ENCODE peak calls at places on chromosome 14, in eight cellular contexts. W is Panc1, E is WTC11, A is T-helper 2 cell, S is retina, V is dermis microvascular lymphatic vessel endothelial cell, J is anterior cingulate cortex, R is pons. C is an unnamed sample.

GRCh38 chr14:102201369-102201748 is 61.7 kb downstream of the WDR20 start:
- DNase-seq in W (no peak), E (no peak), A (no peak), S (no peak), V (no peak), J (no peak), R (no peak), C (no peak)

GRCh38 chr14:95453713-95453980 is 62.8 kb downstream of the SYNE3 start:
- DNase-seq in W (no peak), E (no peak), A (no peak), S (no peak), V (no peak), J (no peak), R (no peak), C (no peak)

GRCh38 chr14:104373055-104373854 is 206.3 kb upstream of the C14orf180 start:
- DNase-seq in W (no peak), E (no peak), A (no peak), S (no peak), V (no peak), J (no peak), R (no peak), C (no peak)

GRCh38 chr14:91154851-91155625 is 41.2 kb downstream of the DGLUCY start:
- DNase-seq in W (no peak), E (no peak), A (no peak), S (no peak), V (peak; percentile 32), J (no peak), R (no peak), C (no peak)

GRCh38 chr14:61609143-61609851 is 86.0 kb upstream of the HIF1A start:
- DNase-seq in W (no peak), E (peak; percentile 63), A (no peak), S (peak; percentile 95), V (peak; percentile 41), J (peak; percentile 12), R (peak; percentile 84), C (no peak)

GRCh38 chr14:61438497-61438859 is 117.1 kb downstream of the PRKCH start:
- DNase-seq in W (peak; percentile 2), E (no peak), A (no peak), S (no peak), V (no peak), J (no peak), R (no peak), C (no peak)

GRCh38 chr14:68994056-68994455 is 15.0 kb upstream of the ACTN1 start:
- DNase-seq in W (no peak), E (no peak), A (no peak), S (no peak), V (no peak), J (no peak), R (no peak), C (no peak)

GRCh38 chr14:95463173-95463901 is 53.1 kb downstream of the SYNE3 start:
- DNase-seq in W (no peak), E (no peak), A (no peak), S (no peak), V (peak; percentile 26), J (no peak), R (no peak), C (no peak)

GRCh38 chr14:55075628-55076027 is 24.2 kb downstream of the MAPK1IP1L start:
- DNase-seq in W (no peak), E (no peak), A (no peak), S (peak; percentile 41), V (no peak), J (no peak), R (no peak), C (no peak)

GRCh38 chr14:59543873-59544272 is 32.7 kb downstream of the CCDC175 start:
- DNase-seq in W (no peak), E (no peak), A (no peak), S (no peak), V (no peak), J (no peak), R (no peak), C (no peak)

GRCh38 chr14:55026441-55026792 is 482 bp downstream of the WDHD1 start:
- DNase-seq in W (no peak), E (no peak), A (no peak), S (no peak), V (no peak), J (no peak), R (no peak), C (no peak)

GRCh38 chr14:99664636-99665273 is 19.3 kb upstream of the CYP46A1 start:
- DNase-seq in W (no peak), E (no peak), A (no peak), S (no peak), V (no peak), J (no peak), R (no peak), C (no peak)

GRCh38 chr14:99603471-99603933 is 505 bp downstream of the CCDC85C start:
- DNase-seq in W (no peak), E (peak; percentile 58), A (peak; percentile 24), S (peak; percentile 85), V (no peak), J (no peak), R (no peak), C (no peak)

GRCh38 chr14:103890836-103891666 is 37.2 kb upstream of the TDRD9 start:
- DNase-seq in W (no peak), E (no peak), A (no peak), S (no peak), V (no peak), J (no peak), R (no peak), C (no peak)

GRCh38 chr14:20606190-20606901 is 15.2 kb upstream of the RNASE12 start:
- DNase-seq in W (no peak), E (peak; percentile 67), A (no peak), S (peak; percentile 30), V (peak; percentile 57), J (no peak), R (peak; percentile 47), C (no peak)

GRCh38 chr14:104139460-104140212 is 1.2 kb downstream of the KIF26A start:
- DNase-seq in W (no peak), E (peak; percentile 42), A (no peak), S (peak; percentile 39), V (no peak), J (no peak), R (no peak), C (no peak)

GRCh38 chr14:42002139-42002538 is 395.5 kb downstream of the LRFN5 start:
- DNase-seq in W (no peak), E (no peak), A (no peak), S (no peak), V (no peak), J (no peak), R (no peak), C (no peak)

GRCh38 chr14:52043690-52044089 is 25.2 kb downstream of the NID2 start:
- DNase-seq in W (no peak), E (peak; percentile 73), A (no peak), S (peak; percentile 15), V (no peak), J (no peak), R (no peak), C (no peak)

GRCh38 chr14:45426685-45427282 is 173.8 kb upstream of the MIS18BP1 start:
- DNase-seq in W (peak; percentile 12), E (no peak), A (no peak), S (peak; percentile 49), V (peak; percentile 9), J (no peak), R (peak; percentile 62), C (no peak)

GRCh38 chr14:33194551-33194950 is 255.9 kb downstream of the NPAS3 start:
- DNase-seq in W (no peak), E (no peak), A (no peak), S (no peak), V (no peak), J (no peak), R (no peak), C (no peak)

GRCh38 chr14:59585891-59586554 is 9.4 kb upstream of the CCDC175 start:
- DNase-seq in W (no peak), E (no peak), A (no peak), S (no peak), V (no peak), J (no peak), R (no peak), C (no peak)

GRCh38 chr14:97489750-97490149 is 692.6 kb downstream of the VRK1 start:
- DNase-seq in W (no peak), E (no peak), A (no peak), S (no peak), V (no peak), J (no peak), R (no peak), C (no peak)

GRCh38 chr14:101380512-101380911 is 180.8 kb upstream of the DIO3 start:
- DNase-seq in W (no peak), E (no peak), A (no peak), S (no peak), V (no peak), J (no peak), R (no peak), C (no peak)

GRCh38 chr14:86882818-86883217 is 1110.2 kb downstream of the GALC start:
- DNase-seq in W (no peak), E (no peak), A (no peak), S (peak; percentile 16), V (no peak), J (no peak), R (no peak), C (no peak)

GRCh38 chr14:61646366-61647101 is 48.8 kb upstream of the HIF1A start:
- DNase-seq in W (no peak), E (no peak), A (no peak), S (no peak), V (no peak), J (no peak), R (no peak), C (no peak)

GRCh38 chr14:102184678-102185040 is 45.0 kb downstream of the WDR20 start:
- DNase-seq in W (no peak), E (no peak), A (no peak), S (peak; percentile 96), V (no peak), J (no peak), R (peak; percentile 67), C (no peak)

GRCh38 chr14:50906326-50906725 is 34.5 kb downstream of the ABHD12B start:
- DNase-seq in W (no peak), E (no peak), A (no peak), S (peak; percentile 69), V (no peak), J (no peak), R (peak; percentile 83), C (no peak)

GRCh38 chr14:64806202-64806861 is 73.4 kb downstream of the SPTB start:
- DNase-seq in W (peak; percentile 76), E (no peak), A (no peak), S (no peak), V (no peak), J (no peak), R (no peak), C (no peak)

GRCh38 chr14:105034314-105035039 is 13.6 kb upstream of the CDCA4 start:
- DNase-seq in W (no peak), E (no peak), A (no peak), S (no peak), V (no peak), J (no peak), R (no peak), C (no peak)